ENCODE peak calls at places on chromosomes 13 and 19, in ten cellular contexts. L is stomach; V is mesendoderm; H is neural progenitor cell; C is ascending aorta; B is mammary epithelial cell; T is transverse colon; K is pancreas; W is CD8-positive, alpha-beta T cell; F is tibial nerve. D is an unnamed sample. For H3K4me1, the result is how much of the 10 kb centered on the place peaks cover.

GRCh38 chr19:18588611-18589379 is at the start of gene REX1BD:
- DNase-seq in L (peak), V (peak), H (peak), C (no peak), B (peak), T (peak), K (peak), W (peak), F (peak), D (peak)

GRCh38 chr13:29923554-29924481 is 73.4 kb upstream of the UBL3 start:
- DNase-seq in L (peak), V (peak), H (peak), C (peak), B (peak), T (peak), K (peak), W (peak), F (peak), D (peak)

GRCh38 chr13:112771139-112771876 is 81.5 kb downstream of the ATP11A start:
- DNase-seq in L (no peak), V (no peak), H (no peak), C (no peak), B (no peak), T (no peak), K (no peak), W (no peak), F (no peak), D (no peak)

GRCh38 chr19:6318772-6319171 is 14.6 kb downstream of the ACER1 start:
- DNase-seq in L (no peak), V (no peak), H (no peak), C (no peak), B (peak), T (no peak), K (no peak), W (no peak), F (no peak), D (no peak)

GRCh38 chr19:38425810-38426466 is at the start of gene RASGRP4:
- DNase-seq in L (no peak), V (peak), H (no peak), C (no peak), B (no peak), T (peak), K (no peak), W (peak), F (no peak), D (peak)

GRCh38 chr13:27309967-27310598 is 39.5 kb downstream of the RASL11A start:
- DNase-seq in L (no peak), V (peak), H (no peak), C (no peak), B (peak), T (no peak), K (no peak), W (no peak), F (no peak), D (no peak)

GRCh38 chr13:51635137-51635878 is 51.0 kb downstream of the WDFY2 start:
- DNase-seq in L (no peak), V (no peak), H (no peak), C (no peak), B (no peak), T (no peak), K (no peak), W (no peak), F (no peak), D (no peak)

GRCh38 chr13:75635101-75635620 is 969 bp upstream of the LMO7 start:
- DNase-seq in L (no peak), V (peak), H (no peak), C (no peak), B (no peak), T (no peak), K (no peak), W (peak), F (no peak), D (no peak)

GRCh38 chr13:67137044-67137735 is 92.9 kb downstream of the PCDH9 start:
- DNase-seq in L (no peak), V (no peak), H (no peak), C (no peak), B (no peak), T (no peak), K (no peak), W (no peak), F (no peak), D (no peak)

GRCh38 chr19:12983561-12984142 is 11.6 kb upstream of the NFIX start:
- DNase-seq in L (peak), V (peak), H (peak), C (no peak), B (peak), T (peak), K (peak), W (peak), F (peak), D (peak)

GRCh38 chr13:97339019-97339988 is 94.7 kb upstream of the RAP2A start:
- DNase-seq in L (peak), V (no peak), H (no peak), C (no peak), B (peak), T (peak), K (no peak), W (no peak), F (no peak), D (peak)

GRCh38 chr13:51861728-51862300 is at the start of gene CCDC70:
- DNase-seq in L (no peak), V (no peak), H (no peak), C (no peak), B (peak), T (no peak), K (no peak), W (no peak), F (no peak), D (no peak)

GRCh38 chr19:39112338-39112890 is 13.2 kb upstream of the PAK4 start:
- DNase-seq in L (no peak), V (no peak), H (no peak), C (no peak), B (peak), T (no peak), K (peak), W (no peak), F (no peak), D (no peak)

GRCh38 chr13:75400775-75401174 is 81.2 kb downstream of the TBC1D4 start:
- DNase-seq in L (no peak), V (no peak), H (no peak), C (no peak), B (no peak), T (no peak), K (no peak), W (no peak), F (no peak), D (no peak)

GRCh38 chr19:2478756-2479555 is 3.0 kb downstream of the GADD45B start:
- DNase-seq in L (peak), V (peak), H (peak), C (peak), B (peak), T (peak), K (peak), W (peak), F (peak), D (peak)

GRCh38 chr13:32150239-32150638 is 118.7 kb downstream of the FRY start:
- DNase-seq in L (no peak), V (no peak), H (no peak), C (no peak), B (no peak), T (no peak), K (no peak), W (no peak), F (no peak), D (no peak)

GRCh38 chr19:29873024-29873800 is 61.4 kb downstream of the CCNE1 start:
- DNase-seq in L (peak), V (peak), H (peak), C (no peak), B (no peak), T (peak), K (peak), W (peak), F (no peak), D (peak)

GRCh38 chr19:6861683-6862286 is 25.6 kb upstream of the ADGRE1 start:
- DNase-seq in L (no peak), V (peak), H (no peak), C (no peak), B (peak), T (no peak), K (no peak), W (no peak), F (no peak), D (no peak)

GRCh38 chr19:44021221-44021620 is 4.0 kb upstream of the ZNF222 start:
- DNase-seq in L (no peak), V (no peak), H (no peak), C (no peak), B (no peak), T (no peak), K (no peak), W (no peak), F (no peak), D (no peak)

GRCh38 chr19:38049105-38049649 is 142.2 kb downstream of the SIPA1L3 start:
- DNase-seq in L (peak), V (no peak), H (no peak), C (no peak), B (no peak), T (peak), K (no peak), W (peak), F (no peak), D (peak)

GRCh38 chr19:29277107-29277506 is 64.2 kb upstream of the UQCRFS1 start:
- DNase-seq in L (no peak), V (peak), H (peak), C (no peak), B (no peak), T (peak), K (no peak), W (peak), F (no peak), D (peak)

GRCh38 chr19:43620061-43621001 is 902 bp upstream of the ZNF428 start:
- DNase-seq in L (no peak), V (no peak), H (no peak), C (no peak), B (no peak), T (no peak), K (no peak), W (peak), F (no peak), D (no peak)

GRCh38 chr19:53467138-53467502 is 413 bp upstream of the ZNF813 start:
- DNase-seq in L (no peak), V (no peak), H (no peak), C (no peak), B (no peak), T (peak), K (no peak), W (no peak), F (no peak), D (no peak)

GRCh38 chr13:36344886-36345437 is 1.2 kb downstream of the SPART start:
- DNase-seq in L (no peak), V (no peak), H (peak), C (no peak), B (peak), T (no peak), K (peak), W (peak), F (no peak), D (no peak)

GRCh38 chr13:83839158-83839557 is 43.1 kb downstream of the SLITRK1 start:
- DNase-seq in L (no peak), V (peak), H (peak), C (no peak), B (no peak), T (no peak), K (no peak), W (no peak), F (no peak), D (no peak)

GRCh38 chr13:39506559-39507390 is 96.2 kb downstream of the LHFPL6 start:
- DNase-seq in L (no peak), V (peak), H (no peak), C (no peak), B (peak), T (no peak), K (no peak), W (no peak), F (no peak), D (no peak)

GRCh38 chr13:46588019-46588418 is 35.0 kb downstream of the LRCH1 start:
- DNase-seq in L (no peak), V (no peak), H (no peak), C (no peak), B (no peak), T (no peak), K (no peak), W (no peak), F (no peak), D (no peak)
- H3K4me1 ChIP-seq in L (under half), V (under half), H (under half), C (under half), B (under half), T (under half), K (under half), W (under half), F (half or more), D (under half)

GRCh38 chr19:1129535-1129934 is 25.7 kb downstream of the GPX4 start:
- DNase-seq in L (no peak), V (no peak), H (no peak), C (no peak), B (no peak), T (no peak), K (no peak), W (no peak), F (no peak), D (no peak)
- H3K4me1 ChIP-seq in L (under half), V (under half), H (under half), C (under half), B (under half), T (under half), K (under half), W (under half), F (half or more), D (under half)

GRCh38 chr13:43365042-43365344 is 341.6 kb downstream of the DNAJC15 start:
- DNase-seq in L (no peak), V (no peak), H (no peak), C (no peak), B (no peak), T (no peak), K (no peak), W (no peak), F (no peak), D (no peak)
- H3K4me1 ChIP-seq in L (under half), V (under half), H (under half), C (under half), B (under half), T (under half), K (under half), W (under half), F (under half), D (under half)

GRCh38 chr19:40754611-40755247 is 3.7 kb downstream of the SNRPA start:
- DNase-seq in L (peak), V (no peak), H (no peak), C (no peak), B (no peak), T (peak), K (peak), W (no peak), F (no peak), D (no peak)
- H3K4me1 ChIP-seq in L (under half), V (under half), H (under half), C (under half), B (under half), T (under half), K (under half), W (under half), F (half or more), D (under half)

DNA sequence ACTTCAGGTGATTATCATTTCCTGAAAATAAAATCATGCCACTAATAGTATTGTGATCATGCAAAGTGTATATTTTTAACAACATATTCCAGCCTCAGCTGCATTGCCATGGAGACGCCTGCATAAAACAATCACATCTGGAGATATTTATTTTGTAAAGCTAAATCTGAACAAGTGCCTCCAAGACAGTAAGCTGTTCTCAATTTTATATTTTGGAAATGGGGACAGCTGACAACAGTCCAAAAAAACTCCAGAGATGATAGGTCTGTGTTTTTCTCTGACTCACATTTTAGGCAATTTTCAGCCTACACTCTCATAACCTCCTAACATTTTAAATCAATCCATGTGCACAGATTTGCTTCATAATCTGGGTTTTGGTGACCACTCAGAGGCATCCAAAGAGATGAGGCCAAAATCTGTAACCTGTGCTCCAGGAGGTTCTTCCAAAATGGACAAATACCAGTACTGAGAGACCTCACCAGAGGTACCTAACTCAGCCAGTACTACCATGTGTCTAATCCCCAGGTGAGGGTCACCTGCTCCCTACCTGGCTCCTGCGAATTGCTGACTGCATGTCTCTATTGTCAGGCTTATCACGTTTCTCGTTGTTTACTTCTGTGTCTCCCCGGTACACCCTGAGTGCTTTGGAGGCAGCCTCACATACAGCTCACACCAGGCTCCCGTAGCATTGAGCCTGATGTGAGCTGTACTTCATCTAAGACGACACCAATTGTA is 62.7 kb downstream of the COL4A1 start:
- DNase-seq in L (no peak), V (no peak), H (no peak), C (no peak), B (no peak), T (no peak), K (no peak), W (no peak), F (no peak), D (no peak)
- H3K4me1 ChIP-seq in L (under half), V (under half), H (under half), C (half or more), B (under half), T (under half), K (under half), W (under half), F (half or more), D (under half)

DNA sequence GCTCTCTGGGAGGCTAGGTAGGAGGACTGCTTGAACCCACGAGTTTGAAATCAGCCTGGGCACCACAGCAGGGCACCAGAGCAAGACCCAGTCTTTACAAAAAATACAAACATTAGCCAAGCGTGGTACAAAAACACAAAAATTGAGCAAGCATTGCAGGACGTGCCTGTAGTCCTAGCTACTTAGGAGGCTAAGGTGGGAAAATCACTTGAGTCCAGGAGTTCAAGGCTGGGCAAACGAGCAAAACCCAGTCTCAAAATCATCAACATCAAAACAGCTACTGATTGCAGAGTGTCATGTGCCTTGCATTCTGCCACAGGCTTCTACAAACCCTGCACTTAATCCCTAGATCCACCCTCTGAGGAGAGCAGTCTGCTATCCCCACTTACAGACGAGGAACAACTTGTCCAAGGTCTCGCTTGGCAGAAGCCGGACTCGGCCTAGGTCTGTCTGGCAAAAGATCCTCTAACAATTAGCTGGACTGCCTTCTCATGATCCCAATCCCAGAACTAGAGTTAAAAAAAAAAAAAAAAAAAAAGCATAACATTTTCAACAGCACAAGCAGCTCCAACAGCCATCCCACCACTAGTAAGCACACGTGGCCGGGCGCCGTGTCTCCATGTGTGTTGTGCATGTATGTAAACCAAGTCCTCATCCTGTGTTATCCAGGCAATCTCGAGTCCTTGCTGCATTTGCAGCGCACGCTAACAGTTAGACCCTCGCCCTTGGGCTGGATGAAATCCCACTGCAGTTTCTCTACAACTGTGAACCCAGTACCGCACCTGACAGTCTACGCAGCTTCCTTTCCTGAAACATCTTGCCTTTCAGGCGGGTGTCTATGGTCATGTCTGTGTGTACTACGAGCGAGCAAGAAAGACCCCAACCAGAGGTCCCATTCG is 2.0 kb downstream of the PPP6R1 start:
- DNase-seq in L (no peak), V (no peak), H (no peak), C (no peak), B (no peak), T (no peak), K (no peak), W (no peak), F (no peak), D (no peak)
- H3K4me1 ChIP-seq in L (half or more), V (under half), H (under half), C (under half), B (under half), T (under half), K (under half), W (half or more), F (half or more), D (half or more)

D was measured in DND-41.